ENCODE peak calls at places on chromosomes 2 and 18, in five cellular contexts. D is GM23248, I is SK-N-SH, Q is PC-3, E is MM.1S. Z is an unnamed sample.
A peak's percentile ranks its signal among the peaks of the same experiment; 100 is the strongest.

GRCh38 chr2:29627366-29627765 is 294.0 kb downstream of the ALK start:
- DNase-seq in D (peak; percentile 72), I (no peak), Q (peak; percentile 80), E (no peak), Z (no peak)

GRCh38 chr2:211391206-211391605 is 834.8 kb downstream of the CPS1 start:
- DNase-seq in D (no peak), I (peak; percentile 8), Q (no peak), E (no peak), Z (no peak)

GRCh38 chr2:104874230-104874629 is 20.3 kb downstream of the POU3F3 start:
- DNase-seq in D (no peak), I (no peak), Q (no peak), E (no peak), Z (no peak)

GRCh38 chr2:121363632-121364420 is 78.8 kb upstream of the TFCP2L1 start:
- DNase-seq in D (peak; percentile 90), I (no peak), Q (peak; percentile 94), E (no peak), Z (no peak)

GRCh38 chr2:224630659-224631550 is 45.7 kb upstream of the CUL3 start:
- DNase-seq in D (no peak), I (no peak), Q (peak; percentile 36), E (no peak), Z (peak; percentile 82)

GRCh38 chr2:50344509-50345106 is 687.3 kb downstream of the NRXN1 start:
- DNase-seq in D (no peak), I (no peak), Q (no peak), E (no peak), Z (no peak)

GRCh38 chr2:14756981-14757657 is 124.6 kb downstream of the LRATD1 start:
- DNase-seq in D (peak; percentile 96), I (no peak), Q (peak; percentile 91), E (no peak), Z (peak; percentile 91)

GRCh38 chr2:74440378-74441110 is 1.2 kb downstream of the RTKN start:
- DNase-seq in D (peak; percentile 93), I (peak; percentile 99), Q (peak; percentile 82), E (peak; percentile 47), Z (peak; percentile 68)

GRCh38 chr18:55264108-55264507 is 304.8 kb upstream of the CCDC68 start:
- DNase-seq in D (no peak), I (no peak), Q (no peak), E (peak; percentile 82), Z (no peak)

GRCh38 chr2:191844706-191845105 is 2.2 kb downstream of the CAVIN2 start:
- DNase-seq in D (peak; percentile 26), I (no peak), Q (no peak), E (no peak), Z (no peak)

GRCh38 chr18:21115519-21116411 is 4.2 kb upstream of the ROCK1 start:
- DNase-seq in D (peak; percentile 94), I (no peak), Q (no peak), E (no peak), Z (no peak)

GRCh38 chr2:222105046-222105445 is 193.8 kb downstream of the PAX3 start:
- DNase-seq in D (no peak), I (no peak), Q (peak; percentile 30), E (no peak), Z (no peak)

GRCh38 chr18:11051462-11051861 is 97.9 kb downstream of the PIEZO2 start:
- DNase-seq in D (no peak), I (no peak), Q (no peak), E (no peak), Z (no peak)

GRCh38 chr2:32009479-32010256 is 1.1 kb downstream of the MEMO1 start:
- DNase-seq in D (peak; percentile 72), I (peak; percentile 81), Q (peak; percentile 23), E (peak; percentile 34), Z (no peak)

GRCh38 chr2:41990688-41991087 is 57.1 kb upstream of the PKDCC start:
- DNase-seq in D (peak; percentile 60), I (no peak), Q (no peak), E (no peak), Z (peak; percentile 45)

GRCh38 chr2:96769816-96770215 is 9.1 kb downstream of the CNNM4 start:
- DNase-seq in D (peak; percentile 30), I (peak; percentile 66), Q (no peak), E (no peak), Z (no peak)

GRCh38 chr2:7989823-7990222 is 692.0 kb upstream of the ID2 start:
- DNase-seq in D (no peak), I (no peak), Q (no peak), E (no peak), Z (no peak)
- H3K9me2 ChIP-seq in D (no peaks in the 10 kb centered on the region), I (no peaks in the 10 kb centered on the region), Q (no peaks in the 10 kb centered on the region), E (no peaks in the 10 kb centered on the region), Z (no peaks in the 10 kb centered on the region)

GRCh38 chr2:7987992-7988391 is 693.9 kb upstream of the ID2 start:
- DNase-seq in D (no peak), I (no peak), Q (no peak), E (no peak), Z (no peak)
- H3K9me2 ChIP-seq in D (no peaks in the 10 kb centered on the region), I (no peaks in the 10 kb centered on the region), Q (no peaks in the 10 kb centered on the region), E (no peaks in the 10 kb centered on the region), Z (no peaks in the 10 kb centered on the region)

GRCh38 chr2:128639693-128640092 is 321.0 kb upstream of the HS6ST1 start:
- DNase-seq in D (peak; percentile 14), I (no peak), Q (no peak), E (no peak), Z (no peak)
- H3K9me2 ChIP-seq in D (no peaks in the 10 kb centered on the region), I (no peaks in the 10 kb centered on the region), Q (no peaks in the 10 kb centered on the region), E (no peaks in the 10 kb centered on the region), Z (no peaks in the 10 kb centered on the region)

GRCh38 chr2:128638311-128638710 is 319.6 kb upstream of the HS6ST1 start:
- DNase-seq in D (no peak), I (no peak), Q (no peak), E (no peak), Z (no peak)
- H3K9me2 ChIP-seq in D (no peaks in the 10 kb centered on the region), I (no peaks in the 10 kb centered on the region), Q (no peaks in the 10 kb centered on the region), E (no peaks in the 10 kb centered on the region), Z (no peaks in the 10 kb centered on the region)

GRCh38 chr2:132774189-132774588 is 104.2 kb upstream of the LYPD1 start:
- DNase-seq in D (no peak), I (no peak), Q (no peak), E (no peak), Z (no peak)
- H3K9me2 ChIP-seq in D (no peaks in the 10 kb centered on the region), I (no peaks in the 10 kb centered on the region), Q (no peaks in the 10 kb centered on the region), E (no peaks in the 10 kb centered on the region), Z (no peaks in the 10 kb centered on the region)

GRCh38 chr2:128642316-128642715 is 323.6 kb upstream of the HS6ST1 start:
- DNase-seq in D (no peak), I (no peak), Q (no peak), E (no peak), Z (no peak)

GRCh38 chr2:128642801-128643200 is 324.1 kb upstream of the HS6ST1 start:
- DNase-seq in D (no peak), I (no peak), Q (no peak), E (no peak), Z (no peak)

GRCh38 chr2:128641421-128642095 is 322.9 kb upstream of the HS6ST1 start:
- DNase-seq in D (no peak), I (no peak), Q (no peak), E (no peak), Z (no peak)

GRCh38 chr2:128640847-128641360 is 322.2 kb upstream of the HS6ST1 start:
- DNase-seq in D (no peak), I (no peak), Q (no peak), E (no peak), Z (no peak)

DNA sequence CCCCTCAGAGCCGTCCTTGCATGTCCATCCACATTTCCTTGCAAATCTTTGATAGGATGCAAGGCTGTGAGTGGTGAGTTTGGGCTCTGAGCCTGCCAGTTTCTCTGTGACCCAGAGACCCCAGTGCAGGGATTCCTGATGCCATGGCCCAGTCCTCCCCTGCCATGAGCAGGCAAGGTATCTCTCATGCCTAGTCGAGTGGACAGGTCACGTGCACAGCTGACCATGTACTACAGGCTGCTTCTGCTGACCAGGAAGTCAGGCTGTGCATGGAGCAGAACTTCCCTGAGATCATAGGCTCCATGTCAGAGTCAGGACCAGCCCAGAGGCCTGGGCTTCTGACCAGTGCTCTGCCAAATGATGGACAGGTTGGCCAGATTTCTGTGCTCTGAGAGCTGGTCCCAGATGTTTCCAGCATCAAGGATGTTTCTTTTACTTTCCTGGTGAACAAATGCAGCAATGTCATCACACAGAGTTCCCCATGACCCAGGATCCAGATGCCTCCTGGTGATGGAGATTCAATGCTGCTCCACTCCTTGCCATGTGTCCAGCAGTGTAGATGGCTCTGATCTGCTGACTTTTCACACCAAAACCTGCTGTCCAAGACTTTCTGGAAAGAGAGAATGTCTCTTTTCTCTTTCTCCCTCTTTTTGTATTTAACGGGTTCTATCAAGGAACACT is 321.6 kb upstream of the HS6ST1 start:
- DNase-seq in D (peak; percentile 14), I (no peak), Q (no peak), E (no peak), Z (no peak)
- H3K9me2 ChIP-seq in D (no peaks in the 10 kb centered on the region), I (no peaks in the 10 kb centered on the region), Q (no peaks in the 10 kb centered on the region), E (no peaks in the 10 kb centered on the region), Z (no peaks in the 10 kb centered on the region)

GRCh38 chr2:128638741-128639477 is 320.2 kb upstream of the HS6ST1 start:
- DNase-seq in D (peak; percentile 70), I (peak; percentile 42), Q (no peak), E (no peak), Z (peak; percentile 63)
- H3K9me2 ChIP-seq in D (no peaks in the 10 kb centered on the region), I (no peaks in the 10 kb centered on the region), Q (no peaks in the 10 kb centered on the region), E (no peaks in the 10 kb centered on the region), Z (no peaks in the 10 kb centered on the region)